ENCODE peak calls at places on chromosomes 12 and 14, in nine cellular contexts. S, A, U, P, W, F, J, K and R are unnamed samples.

GRCh38 chr12:55932546-55932919 is 1.6 kb downstream of the DGKA start:
- DNase-seq in S (no peak), A (peak; percentile 26), U (no peak), P (peak; percentile 43), W (no peak), F (no peak), J (no peak), K (no peak), R (no peak)

GRCh38 chr12:67648306-67649164 is at the start of gene DYRK2:
- DNase-seq in S (peak; percentile 82), A (peak; percentile 70), U (peak; percentile 70), P (peak; percentile 85), W (peak; percentile 97), F (peak; percentile 88), J (peak; percentile 88), K (peak; percentile 83), R (peak; percentile 19)

GRCh38 chr12:51910168-51910567 is 2.9 kb downstream of the ACVRL1 start:
- DNase-seq in S (no peak), A (no peak), U (no peak), P (no peak), W (no peak), F (no peak), J (no peak), K (peak; percentile 45), R (no peak)

GRCh38 chr12:67599691-67600090 is 48.9 kb upstream of the DYRK2 start:
- DNase-seq in S (no peak), A (no peak), U (no peak), P (no peak), W (no peak), F (no peak), J (no peak), K (no peak), R (no peak)

GRCh38 chr14:105855246-105855892 is 329.0 kb downstream of the TMEM121 start:
- DNase-seq in S (no peak), A (no peak), U (no peak), P (no peak), W (peak; percentile 78), F (no peak), J (peak; percentile 16), K (peak; percentile 55), R (no peak)

GRCh38 chr12:132556216-132556615 is 54.2 kb downstream of the LRCOL1 start:
- DNase-seq in S (no peak), A (no peak), U (no peak), P (no peak), W (peak; percentile 60), F (no peak), J (no peak), K (no peak), R (no peak)

GRCh38 chr14:102323102-102323501 is 3.6 kb downstream of the ZNF839 start:
- DNase-seq in S (peak; percentile 67), A (peak; percentile 85), U (peak; percentile 82), P (peak; percentile 56), W (no peak), F (no peak), J (peak; percentile 66), K (peak; percentile 80), R (no peak)

GRCh38 chr12:61896436-61896835 is 363.8 kb upstream of the USP15 start:
- DNase-seq in S (no peak), A (no peak), U (no peak), P (no peak), W (no peak), F (no peak), J (no peak), K (no peak), R (no peak)

GRCh38 chr14:49924852-49925251 is 32.0 kb downstream of the ARF6 start:
- DNase-seq in S (no peak), A (no peak), U (no peak), P (no peak), W (no peak), F (no peak), J (no peak), K (no peak), R (no peak)

GRCh38 chr12:30996255-30996654 is 69.7 kb downstream of the TSPAN11 start:
- DNase-seq in S (no peak), A (no peak), U (no peak), P (no peak), W (no peak), F (no peak), J (no peak), K (no peak), R (no peak)

GRCh38 chr12:1918875-1919236 is 404 bp upstream of the CACNA2D4 start:
- DNase-seq in S (peak; percentile 21), A (no peak), U (no peak), P (no peak), W (peak; percentile 32), F (no peak), J (no peak), K (no peak), R (no peak)

GRCh38 chr12:122513660-122514059 is 12.9 kb upstream of the ZCCHC8 start:
- DNase-seq in S (no peak), A (no peak), U (no peak), P (no peak), W (no peak), F (no peak), J (no peak), K (no peak), R (no peak)

GRCh38 chr14:78598046-78598652 is 428.0 kb downstream of the NRXN3 start:
- DNase-seq in S (peak; percentile 44), A (peak; percentile 19), U (peak; percentile 68), P (peak; percentile 18), W (peak; percentile 6), F (peak; percentile 71), J (peak; percentile 30), K (no peak), R (peak; percentile 76)

GRCh38 chr14:22973217-22974032 is 8.9 kb downstream of the AJUBA start:
- DNase-seq in S (peak; percentile 51), A (peak; percentile 68), U (peak; percentile 63), P (peak; percentile 55), W (no peak), F (peak; percentile 53), J (no peak), K (no peak), R (peak; percentile 66)

GRCh38 chr14:51716610-51717009 is 64.9 kb downstream of the FRMD6 start:
- DNase-seq in S (no peak), A (no peak), U (no peak), P (no peak), W (no peak), F (no peak), J (no peak), K (no peak), R (no peak)

DNA sequence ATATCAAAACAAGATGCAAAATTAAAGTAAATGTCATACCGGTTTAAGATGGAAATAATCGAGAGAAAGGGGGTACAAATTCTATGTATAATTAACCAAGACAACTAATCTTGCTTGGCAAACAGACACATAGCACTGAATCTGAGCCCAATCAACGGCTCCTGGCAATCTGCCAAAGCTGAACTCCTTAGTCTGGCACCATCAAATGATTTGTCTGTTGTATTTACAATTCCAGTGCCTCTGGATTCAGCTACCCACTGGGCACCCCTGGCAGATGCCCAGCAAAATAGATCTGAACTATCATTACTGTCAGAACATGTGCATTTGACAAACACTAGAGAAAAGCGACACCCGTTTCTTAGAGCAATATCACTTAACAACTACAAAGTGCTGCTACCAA is 7.8 kb downstream of the EGLN3 start:
- DNase-seq in S (peak; percentile 61), A (no peak), U (no peak), P (peak; percentile 45), W (no peak), F (no peak), J (no peak), K (no peak), R (no peak)
- TF ChIP-seq EP300 in S (no peak), A (no peak), U (no peak), P (no peak), W (no peak), F (no peak), J (no peak), K (no peak), R (no peak)

DNA sequence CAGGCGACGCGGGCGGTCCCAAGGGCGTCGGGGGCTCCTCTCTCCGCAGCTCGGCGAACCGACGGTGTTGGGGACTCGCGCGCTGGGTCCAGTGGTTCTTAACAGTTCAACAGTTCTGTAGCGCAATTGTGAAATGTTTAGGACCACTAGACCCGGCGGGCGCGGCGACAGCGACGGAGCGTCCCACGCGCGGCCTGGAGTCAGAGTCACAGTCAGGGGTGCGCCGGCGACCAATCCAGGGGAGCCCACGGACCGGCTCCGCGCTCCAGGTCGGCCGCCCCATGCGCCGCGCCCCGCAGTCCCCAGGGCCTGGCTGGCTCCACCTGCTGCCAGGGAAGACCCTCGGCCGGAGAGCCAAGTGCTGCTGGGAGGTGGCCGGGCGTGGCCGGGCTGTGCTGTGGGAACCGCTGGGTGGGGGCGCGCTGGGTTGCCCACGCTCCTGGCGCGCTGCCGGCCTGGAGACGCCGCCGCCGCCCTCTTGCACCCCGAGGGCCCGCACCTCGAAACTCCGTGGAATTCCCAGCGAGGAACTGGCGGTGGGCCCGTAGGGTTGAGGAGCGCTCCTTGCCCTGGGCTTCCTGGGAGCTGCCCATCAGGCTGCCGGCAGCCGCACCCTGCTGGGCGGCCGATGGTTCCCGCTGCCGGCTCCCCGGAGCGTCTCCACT is 20.9 kb upstream of the KIF26A start:
- DNase-seq in S (peak; percentile 35), A (no peak), U (no peak), P (no peak), W (peak; percentile 85), F (no peak), J (peak; percentile 31), K (peak; percentile 69), R (no peak)
- TF ChIP-seq EP300 in S (no peak), A (no peak), U (no peak), P (no peak), W (no peak), F (no peak), J (no peak), K (no peak), R (no peak)

DNA sequence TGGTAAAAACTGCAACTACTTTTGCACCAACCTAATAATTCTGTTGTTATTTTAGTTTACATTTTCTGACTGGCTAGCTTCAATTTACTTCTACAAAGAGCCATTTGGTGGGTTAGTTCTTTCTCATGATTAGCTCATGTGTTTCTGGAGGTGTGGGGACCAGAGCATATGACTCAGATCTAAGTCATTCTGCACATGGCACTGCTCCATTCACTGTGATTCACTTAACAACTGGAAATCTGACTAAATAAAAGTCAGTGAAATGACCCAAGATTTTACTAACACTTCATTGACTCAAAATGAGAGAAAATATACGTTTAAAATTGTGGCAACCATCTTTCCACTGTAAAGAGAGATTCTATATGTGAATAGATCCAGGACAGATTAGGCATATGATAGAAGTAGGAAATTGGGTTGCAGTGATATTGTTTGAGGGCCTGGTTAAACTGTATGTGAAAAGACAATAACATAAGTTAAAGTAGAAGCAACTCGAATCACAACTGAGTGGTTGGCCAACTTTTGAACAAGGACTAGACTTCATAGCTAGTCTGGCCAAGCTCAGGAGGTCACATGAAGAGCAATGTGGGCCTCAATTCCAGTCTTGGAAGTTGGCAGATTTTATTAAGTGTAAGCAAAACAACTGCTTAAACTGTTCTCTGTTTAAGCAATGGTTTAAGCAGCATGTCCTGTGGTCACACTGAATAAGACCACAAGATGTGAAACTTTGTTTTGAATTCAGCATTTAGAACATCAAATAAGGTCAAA is 100.2 kb downstream of the TMTC3 start:
- DNase-seq in S (no peak), A (peak; percentile 36), U (peak; percentile 31), P (no peak), W (no peak), F (no peak), J (no peak), K (no peak), R (no peak)
- TF ChIP-seq EP300 in S (no peak), A (no peak), U (no peak), P (no peak), W (no peak), F (no peak), J (no peak), K (no peak), R (no peak)

DNA sequence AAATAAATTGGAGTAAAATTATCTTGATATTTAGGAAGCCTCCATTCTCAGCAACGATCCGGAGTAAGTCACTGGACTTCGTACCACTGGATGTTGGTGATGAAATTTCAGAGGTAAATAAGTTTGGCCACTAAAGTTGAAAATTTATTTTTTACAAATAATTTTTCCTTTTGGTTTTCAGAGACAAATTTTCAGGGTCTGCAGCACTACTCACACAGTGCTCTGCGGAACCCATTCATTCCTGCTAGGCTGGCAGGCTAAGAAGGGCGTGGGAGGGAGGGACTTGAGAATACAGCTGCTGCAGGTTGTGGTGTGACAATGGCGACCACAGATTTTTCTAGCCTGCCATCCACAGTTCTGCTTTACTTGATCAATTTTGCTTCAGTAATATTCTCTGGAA is 1.4 kb upstream of the TUBA1A start:
- DNase-seq in S (no peak), A (no peak), U (no peak), P (no peak), W (no peak), F (no peak), J (no peak), K (no peak), R (no peak)
- TF ChIP-seq EP300 in S (no peak), A (no peak), U (no peak), P (no peak), W (no peak), F (no peak), J (no peak), K (no peak), R (no peak)